ENCODE peak calls at places on chromosomes 13 and 19, in six cellular contexts. D is esophagus squamous epithelium; T is CD4-positive, alpha-beta T cell; I is A172; M is Kasumi-1; K is omental fat pad. W is an unnamed sample.

GRCh38 chr13:101916108-101916757 is 463.8 kb downstream of the ITGBL1 start:
- DNase-seq in D (no peak), T (no peak), I (no peak), M (no peak), K (no peak), W (no peak)

GRCh38 chr13:112056739-112057433 is 10.1 kb upstream of the SOX1 start:
- DNase-seq in D (no peak), T (no peak), I (no peak), M (no peak), K (no peak), W (no peak)

GRCh38 chr13:101673360-101674105 is 221.1 kb downstream of the ITGBL1 start:
- DNase-seq in D (no peak), T (no peak), I (no peak), M (no peak), K (no peak), W (no peak)

GRCh38 chr13:85367887-85368286 is 431.3 kb downstream of the SLITRK6 start:
- DNase-seq in D (no peak), T (no peak), I (peak; percentile 41), M (peak; percentile 5), K (no peak), W (no peak)

GRCh38 chr19:11949201-11949600 is 15.6 kb upstream of the ZNF763 start:
- DNase-seq in D (no peak), T (no peak), I (peak; percentile 9), M (no peak), K (no peak), W (no peak)

GRCh38 chr13:42007844-42008243 is 40.6 kb upstream of the DGKH start:
- DNase-seq in D (no peak), T (no peak), I (peak; percentile 26), M (no peak), K (no peak), W (no peak)

GRCh38 chr19:49855277-49855675 is 4.3 kb downstream of the PTOV1 start:
- DNase-seq in D (no peak), T (no peak), I (no peak), M (no peak), K (no peak), W (no peak)

GRCh38 chr19:6161271-6161850 is 25.9 kb downstream of the ACSBG2 start:
- DNase-seq in D (no peak), T (peak; percentile 6), I (peak; percentile 32), M (peak; percentile 82), K (no peak), W (no peak)

GRCh38 chr19:10361569-10362011 is 18.8 kb downstream of the TYK2 start:
- DNase-seq in D (no peak), T (no peak), I (no peak), M (no peak), K (no peak), W (no peak)

GRCh38 chr19:33794578-33795369 is 1.9 kb upstream of the KCTD15 start:
- DNase-seq in D (no peak), T (no peak), I (no peak), M (no peak), K (no peak), W (no peak)

GRCh38 chr13:110312669-110313031 is 5.6 kb downstream of the COL4A2 start:
- DNase-seq in D (no peak), T (no peak), I (peak; percentile 74), M (no peak), K (no peak), W (no peak)